ENCODE peak calls at places on chromosomes 16 and 17, in four cellular contexts. R is Right ventricle myocardium superior, N is heart left ventricle, B is NAMALWA. U is an unnamed sample.

GRCh38 chr17:50866261-50866949 is at the start of gene TOB1:
- DNase-seq in R (peak), N (peak), B (peak), U (peak)

GRCh38 chr17:40551874-40552768 is 13.2 kb downstream of the CCR7 start:
- DNase-seq in R (peak), B (no peak), N (peak), U (no peak)

GRCh38 chr17:61492759-61493526 is 40.7 kb downstream of the TBX4 start:
- DNase-seq in R (no peak), N (no peak), B (peak), U (no peak)

GRCh38 chr17:17350491-17351355 is 47.5 kb downstream of the NT5M start:
- DNase-seq in N (no peak), R (peak), B (no peak), U (no peak)

GRCh38 chr17:81735181-81736102 is 23.4 kb downstream of the SLC25A10 start:
- DNase-seq in B (peak), R (no peak), N (no peak), U (peak)

GRCh38 chr16:22813223-22813945 is 578 bp upstream of the HS3ST2 start:
- DNase-seq in B (no peak), R (peak), N (peak), U (peak)

GRCh38 chr17:32103476-32104113 is 38.7 kb upstream of the RHOT1 start:
- DNase-seq in R (no peak), B (no peak), N (no peak), U (no peak)

GRCh38 chr16:26189496-26190005 is 497.8 kb downstream of the HS3ST4 start:
- DNase-seq in N (no peak), R (no peak), B (no peak), U (no peak)

GRCh38 chr16:62077998-62078397 is 41.8 kb upstream of the CDH8 start:
- DNase-seq in N (no peak), B (peak), R (no peak), U (peak)

GRCh38 chr16:14186007-14186953 is 115.2 kb downstream of the MRTFB start:
- DNase-seq in N (peak), B (no peak), R (no peak), U (peak)

GRCh38 chr17:7290166-7290565 is 4.3 kb downstream of the YBX2 start:
- DNase-seq in R (no peak), B (no peak), N (no peak), U (no peak)

GRCh38 chr16:23952128-23953041 is 116.6 kb downstream of the PRKCB start:
- DNase-seq in N (no peak), R (no peak), B (no peak), U (peak)

GRCh38 chr17:76527430-76528111 is 9.9 kb downstream of the CYGB start:
- DNase-seq in B (peak), R (peak), N (peak), U (no peak)

GRCh38 chr17:386145-386876 is 33.7 kb upstream of the RPH3AL start:
- DNase-seq in R (peak), N (peak), B (peak), U (peak)

GRCh38 chr17:63203652-63204051 is 237.6 kb downstream of the TANC2 start:
- DNase-seq in R (no peak), N (no peak), B (no peak), U (no peak)

GRCh38 chr16:27174798-27175197 is 28.5 kb upstream of the KDM8 start:
- DNase-seq in B (no peak), N (no peak), R (no peak), U (no peak)

GRCh38 chr16:67256701-67257230 is 8.0 kb downstream of the SLC9A5 start:
- DNase-seq in B (no peak), N (no peak), R (no peak), U (no peak)

GRCh38 chr16:20866792-20867191 is 33.4 kb downstream of the DCUN1D3 start:
- DNase-seq in B (no peak), R (no peak), N (no peak), U (no peak)

GRCh38 chr16:67177743-67178699 is 5.7 kb downstream of the MATCAP1 start:
- DNase-seq in N (no peak), B (no peak), R (peak), U (peak)

GRCh38 chr17:77807746-77808441 is 150.6 kb upstream of the TNRC6C start:
- DNase-seq in N (no peak), R (no peak), B (no peak), U (no peak)

GRCh38 chr17:28193241-28193640 is 125.8 kb upstream of the TMEM97 start:
- DNase-seq in N (peak), B (no peak), R (peak), U (peak)

GRCh38 chr16:30472328-30472942 is at the start of gene ITGAL:
- DNase-seq in N (peak), R (peak), B (peak), U (no peak)

GRCh38 chr17:36791961-36792475 is 145.3 kb upstream of the LHX1 start:
- DNase-seq in R (no peak), B (no peak), N (no peak), U (no peak)

GRCh38 chr17:12296120-12296727 is 275.5 kb downstream of the MAP2K4 start:
- DNase-seq in N (peak), R (peak), B (no peak), U (no peak)

GRCh38 chr17:10463402-10463801 is 6.0 kb downstream of the MYH4 start:
- DNase-seq in R (no peak), N (no peak), B (no peak), U (no peak)

U was measured in erythroblast.